ENCODE peak calls at places on chromosomes 3 and 15, in six cellular contexts. T is H4, E is keratinocyte, Z is fibroblast of mammary gland, C is NAMALWA, A is left ventricle myocardium superior. U is an unnamed sample.

GRCh38 chr15:89978914-89979313 is 22.2 kb upstream of the ZNF710 start:
- DNase-seq in T (no peak), E (no peak), Z (no peak), C (no peak), A (no peak), U (no peak)

GRCh38 chr3:12707425-12707824 is 43.5 kb upstream of the RAF1 start:
- DNase-seq in T (no peak), E (no peak), Z (peak; percentile 71), C (no peak), A (no peak), U (no peak)

GRCh38 chr3:160622263-160623045 is 54.5 kb upstream of the ARL14 start:
- DNase-seq in T (no peak), E (no peak), Z (no peak), C (no peak), A (no peak), U (no peak)

GRCh38 chr3:30012941-30013543 is 593.4 kb upstream of the TGFBR2 start:
- DNase-seq in T (peak; percentile 49), E (peak; percentile 2), Z (peak; percentile 81), C (peak; percentile 60), A (peak; percentile 63), U (peak; percentile 77)

GRCh38 chr3:194999491-194999890 is 271.5 kb downstream of the XXYLT1 start:
- DNase-seq in T (no peak), E (no peak), Z (no peak), C (no peak), A (no peak), U (no peak)

GRCh38 chr3:107884719-107885460 is 205.9 kb downstream of the CD47 start:
- DNase-seq in T (peak; percentile 23), E (no peak), Z (peak; percentile 92), C (peak; percentile 4), A (no peak), U (no peak)

GRCh38 chr3:15256861-15257341 is 50.9 kb downstream of the CAPN7 start:
- DNase-seq in T (no peak), E (no peak), Z (no peak), C (no peak), A (peak; percentile 48), U (peak; percentile 75)

GRCh38 chr3:184345678-184346144 is 8.3 kb downstream of the FAM131A start:
- DNase-seq in T (peak; percentile 85), E (no peak), Z (peak; percentile 67), C (peak; percentile 72), A (peak; percentile 75), U (no peak)

GRCh38 chr3:108180214-108180613 is 42.0 kb downstream of the IFT57 start:
- DNase-seq in T (no peak), E (no peak), Z (peak; percentile 87), C (no peak), A (no peak), U (no peak)

GRCh38 chr15:71003314-71003713 is 110.7 kb downstream of the LRRC49 start:
- DNase-seq in T (no peak), E (no peak), Z (peak; percentile 34), C (no peak), A (no peak), U (no peak)

GRCh38 chr3:71722693-71723092 is 2.5 kb downstream of the EIF4E3 start:
- DNase-seq in T (no peak), E (no peak), Z (no peak), C (no peak), A (no peak), U (no peak)

GRCh38 chr3:146468234-146468931 is 978 bp downstream of the PLSCR2 start:
- DNase-seq in T (peak; percentile 49), E (no peak), Z (peak; percentile 36), C (no peak), A (no peak), U (no peak)

GRCh38 chr3:46089237-46090011 is 62.1 kb upstream of the XCR1 start:
- DNase-seq in T (peak; percentile 51), E (peak; percentile 76), Z (peak; percentile 99), C (no peak), A (peak; percentile 49), U (no peak)

GRCh38 chr3:9916346-9916733 is 558 bp upstream of the IL17RC start:
- DNase-seq in T (no peak), E (no peak), Z (peak; percentile 92), C (no peak), A (no peak), U (peak; percentile 49)

GRCh38 chr3:52483577-52484495 is 11.3 kb upstream of the STAB1 start:
- DNase-seq in T (no peak), E (no peak), Z (peak; percentile 75), C (no peak), A (no peak), U (no peak)

GRCh38 chr15:91885054-91885453 is 31.5 kb downstream of the SLCO3A1 start:
- DNase-seq in T (no peak), E (no peak), Z (no peak), C (no peak), A (no peak), U (no peak)

GRCh38 chr15:33068531-33068990 is 126.0 kb downstream of the FMN1 start:
- DNase-seq in T (peak; percentile 98), E (peak; percentile 30), Z (peak; percentile 12), C (no peak), A (peak; percentile 41), U (peak; percentile 74)

U was measured in SJCRH30.